ENCODE peak calls at places on chromosomes 11 and 22, in seven cellular contexts. One of them, this sample, is unnamed.

GRCh38 chr11:74330065-74330858 is 18.8 kb upstream of the P4HA3 start:
- DNase-seq in trophoblast cell: no peak
- DNase-seq in H1: no peak
- DNase-seq in neuronal stem cell: no peak
- DNase-seq in H9: no peak
- DNase-seq in IMR-90: peak
- DNase-seq in mesendoderm: no peak
- DNase-seq in this sample: peak

GRCh38 chr11:116360542-116360941 is 412.2 kb downstream of the BUD13 start:
- DNase-seq in trophoblast cell: no peak
- DNase-seq in H1: no peak
- DNase-seq in neuronal stem cell: no peak
- DNase-seq in H9: no peak
- DNase-seq in IMR-90: no peak
- DNase-seq in mesendoderm: no peak
- DNase-seq in this sample: no peak

GRCh38 chr22:37080438-37080837 is 28.9 kb downstream of the KCTD17 start:
- DNase-seq in trophoblast cell: no peak
- DNase-seq in H1: no peak
- DNase-seq in neuronal stem cell: no peak
- DNase-seq in H9: no peak
- DNase-seq in IMR-90: no peak
- DNase-seq in mesendoderm: no peak
- DNase-seq in this sample: no peak

GRCh38 chr11:44190883-44191230 is 95.4 kb downstream of the EXT2 start:
- DNase-seq in trophoblast cell: no peak
- DNase-seq in H1: no peak
- DNase-seq in neuronal stem cell: no peak
- DNase-seq in H9: peak
- DNase-seq in IMR-90: peak
- DNase-seq in mesendoderm: peak
- DNase-seq in this sample: no peak

GRCh38 chr11:46674463-46675287 is 25.7 kb downstream of the ARHGAP1 start:
- DNase-seq in trophoblast cell: peak
- DNase-seq in H1: peak
- DNase-seq in neuronal stem cell: peak
- DNase-seq in H9: peak
- DNase-seq in IMR-90: peak
- DNase-seq in mesendoderm: peak
- DNase-seq in this sample: no peak

GRCh38 chr11:113176971-113177370 is 137.4 kb upstream of the TTC12 start:
- DNase-seq in trophoblast cell: no peak
- DNase-seq in H1: no peak
- DNase-seq in neuronal stem cell: no peak
- DNase-seq in H9: no peak
- DNase-seq in IMR-90: no peak
- DNase-seq in mesendoderm: peak
- DNase-seq in this sample: peak

GRCh38 chr22:27715078-27715477 is 86.5 kb downstream of the MN1 start:
- DNase-seq in trophoblast cell: no peak
- DNase-seq in H1: no peak
- DNase-seq in neuronal stem cell: peak
- DNase-seq in H9: no peak
- DNase-seq in IMR-90: no peak
- DNase-seq in mesendoderm: no peak
- DNase-seq in this sample: no peak

GRCh38 chr22:22767876-22768602 is 119.6 kb upstream of the IGLL5 start:
- DNase-seq in trophoblast cell: no peak
- DNase-seq in H1: no peak
- DNase-seq in neuronal stem cell: no peak
- DNase-seq in H9: peak
- DNase-seq in IMR-90: no peak
- DNase-seq in mesendoderm: peak
- DNase-seq in this sample: no peak

GRCh38 chr11:93034031-93034430 is 64.6 kb downstream of the MTNR1B start:
- DNase-seq in trophoblast cell: no peak
- DNase-seq in H1: no peak
- DNase-seq in neuronal stem cell: no peak
- DNase-seq in H9: no peak
- DNase-seq in IMR-90: peak
- DNase-seq in mesendoderm: no peak
- DNase-seq in this sample: no peak

GRCh38 chr11:61815790-61816735 is 740 bp downstream of the FADS1 start:
- DNase-seq in trophoblast cell: peak
- DNase-seq in H1: no peak
- DNase-seq in neuronal stem cell: peak
- DNase-seq in H9: peak
- DNase-seq in IMR-90: peak
- DNase-seq in mesendoderm: peak
- DNase-seq in this sample: peak

GRCh38 chr11:92473736-92474135 is 249.1 kb downstream of the FAT3 start:
- DNase-seq in trophoblast cell: peak
- DNase-seq in H1: no peak
- DNase-seq in neuronal stem cell: no peak
- DNase-seq in H9: no peak
- DNase-seq in IMR-90: peak
- DNase-seq in mesendoderm: peak
- DNase-seq in this sample: no peak

GRCh38 chr11:95144313-95145235 is 54.9 kb downstream of the ENDOD1 start:
- DNase-seq in trophoblast cell: no peak
- DNase-seq in H1: no peak
- DNase-seq in neuronal stem cell: no peak
- DNase-seq in H9: no peak
- DNase-seq in IMR-90: no peak
- DNase-seq in mesendoderm: peak
- DNase-seq in this sample: peak

GRCh38 chr11:118921121-118921928 is 4.4 kb downstream of the BCL9L start:
- DNase-seq in trophoblast cell: peak
- DNase-seq in H1: no peak
- DNase-seq in neuronal stem cell: no peak
- DNase-seq in H9: peak
- DNase-seq in IMR-90: peak
- DNase-seq in mesendoderm: peak
- DNase-seq in this sample: peak

GRCh38 chr11:27296406-27296994 is 66.5 kb downstream of the CCDC34 start:
- DNase-seq in trophoblast cell: no peak
- DNase-seq in H1: no peak
- DNase-seq in neuronal stem cell: no peak
- DNase-seq in H9: no peak
- DNase-seq in IMR-90: peak
- DNase-seq in mesendoderm: peak
- DNase-seq in this sample: peak

GRCh38 chr22:19843107-19843856 is 11.4 kb downstream of the GNB1L start:
- DNase-seq in trophoblast cell: no peak
- DNase-seq in H1: no peak
- DNase-seq in neuronal stem cell: no peak
- DNase-seq in H9: no peak
- DNase-seq in IMR-90: no peak
- DNase-seq in mesendoderm: no peak
- DNase-seq in this sample: no peak

GRCh38 chr11:33448461-33449130 is 191.4 kb downstream of the HIPK3 start:
- DNase-seq in trophoblast cell: no peak
- DNase-seq in H1: no peak
- DNase-seq in neuronal stem cell: no peak
- DNase-seq in H9: no peak
- DNase-seq in IMR-90: peak
- DNase-seq in mesendoderm: no peak
- DNase-seq in this sample: no peak
- H3K23ac ChIP-seq in trophoblast cell: no peak
- H3K23ac ChIP-seq in H1: no peak
- H3K23ac ChIP-seq in neuronal stem cell: no peak
- H3K23ac ChIP-seq in H9: no peak
- H3K23ac ChIP-seq in IMR-90: no peak
- H3K23ac ChIP-seq in mesendoderm: no peak
- H3K23ac ChIP-seq in this sample: no peak

GRCh38 chr11:128400382-128401203 is 186.8 kb downstream of the ETS1 start:
- DNase-seq in trophoblast cell: no peak
- DNase-seq in H1: no peak
- DNase-seq in neuronal stem cell: no peak
- DNase-seq in H9: no peak
- DNase-seq in IMR-90: peak
- DNase-seq in mesendoderm: no peak
- DNase-seq in this sample: peak
- H3K4ac ChIP-seq in trophoblast cell: peak
- H3K4ac ChIP-seq in H1: no peak
- H3K4ac ChIP-seq in neuronal stem cell: no peak
- H3K4ac ChIP-seq in H9: no peak
- H3K4ac ChIP-seq in IMR-90: peak
- H3K4ac ChIP-seq in mesendoderm: no peak
- H3K4ac ChIP-seq in this sample: no peak

DNA sequence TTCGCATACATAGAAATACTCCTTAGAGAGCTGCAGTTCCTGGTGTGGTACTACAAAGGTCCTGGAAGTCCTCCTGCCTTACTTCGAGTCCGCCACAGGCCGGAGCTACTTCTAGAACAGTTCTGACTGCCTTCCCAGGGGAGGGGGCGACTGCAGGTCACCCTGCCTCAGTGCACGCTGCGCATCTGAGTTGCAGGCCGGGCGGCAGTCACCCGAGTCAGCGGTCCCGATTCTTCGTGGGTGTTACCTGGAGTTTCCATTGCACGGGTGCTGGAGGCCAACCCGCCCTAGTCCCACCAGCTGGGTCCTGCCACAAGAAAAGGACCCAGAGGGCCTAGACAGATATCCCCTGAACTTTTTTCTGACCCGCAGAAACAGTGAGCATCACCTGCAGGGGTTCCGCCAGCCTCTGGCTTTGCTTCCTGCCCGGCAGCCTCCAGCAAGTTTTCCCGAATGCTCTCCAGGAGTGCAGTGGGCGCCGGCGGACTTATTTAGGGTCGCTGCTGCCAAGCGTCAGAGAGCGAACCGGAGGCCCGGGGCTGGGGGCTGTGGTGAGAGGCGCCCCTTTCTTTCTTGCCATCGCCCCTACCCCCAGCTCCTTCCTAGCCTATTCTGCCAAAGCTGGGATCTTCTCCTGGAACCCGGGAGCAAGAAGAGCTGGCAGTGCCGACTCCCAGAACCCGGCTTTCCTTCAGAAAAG is 1.7 kb upstream of the CALCB start:
- DNase-seq in trophoblast cell: no peak
- DNase-seq in H1: no peak
- DNase-seq in neuronal stem cell: no peak
- DNase-seq in H9: no peak
- DNase-seq in IMR-90: no peak
- DNase-seq in mesendoderm: no peak
- DNase-seq in this sample: no peak
- H3K23ac ChIP-seq in trophoblast cell: no peak
- H3K23ac ChIP-seq in H1: no peak
- H3K23ac ChIP-seq in neuronal stem cell: no peak
- H3K23ac ChIP-seq in H9: no peak
- H3K23ac ChIP-seq in IMR-90: no peak
- H3K23ac ChIP-seq in mesendoderm: no peak
- H3K23ac ChIP-seq in this sample: no peak

DNA sequence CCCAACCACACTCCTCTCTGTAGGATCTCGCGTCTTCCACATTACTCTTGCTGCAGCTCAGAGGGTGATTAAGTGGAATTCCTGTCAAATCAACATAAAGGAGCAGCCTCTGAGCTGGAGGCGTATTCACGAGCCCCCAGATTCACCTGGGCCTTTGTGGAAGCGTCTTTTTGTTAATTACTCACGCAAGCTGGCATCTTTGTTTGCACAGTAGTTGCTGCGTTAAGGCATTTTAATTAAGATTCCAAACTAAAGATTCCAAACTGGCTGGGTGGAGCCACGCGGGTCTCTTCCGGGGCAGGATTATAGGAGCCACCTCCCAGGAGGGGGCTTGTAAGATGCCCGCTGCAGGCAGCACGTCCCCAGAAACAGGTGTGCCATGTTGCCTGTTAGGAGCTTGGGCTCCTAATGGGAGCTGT is 21.5 kb upstream of the RFPL3 start:
- DNase-seq in trophoblast cell: no peak
- DNase-seq in H1: no peak
- DNase-seq in neuronal stem cell: peak
- DNase-seq in H9: no peak
- DNase-seq in IMR-90: no peak
- DNase-seq in mesendoderm: peak
- DNase-seq in this sample: no peak
- H3K4ac ChIP-seq in trophoblast cell: no peak
- H3K4ac ChIP-seq in H1: no peak
- H3K4ac ChIP-seq in neuronal stem cell: no peak
- H3K4ac ChIP-seq in H9: no peak
- H3K4ac ChIP-seq in IMR-90: no peak
- H3K4ac ChIP-seq in mesendoderm: no peak
- H3K4ac ChIP-seq in this sample: no peak

GRCh38 chr22:33678523-33678922 is 241.8 kb downstream of the LARGE1 start:
- DNase-seq in trophoblast cell: no peak
- DNase-seq in H1: no peak
- DNase-seq in neuronal stem cell: no peak
- DNase-seq in H9: no peak
- DNase-seq in IMR-90: no peak
- DNase-seq in mesendoderm: no peak
- DNase-seq in this sample: no peak
- H3K23ac ChIP-seq in trophoblast cell: no peak
- H3K23ac ChIP-seq in H1: no peak
- H3K23ac ChIP-seq in neuronal stem cell: no peak
- H3K23ac ChIP-seq in H9: no peak
- H3K23ac ChIP-seq in IMR-90: no peak
- H3K23ac ChIP-seq in mesendoderm: no peak
- H3K23ac ChIP-seq in this sample: no peak

GRCh38 chr22:50220603-50221409 is 20.0 kb downstream of the SELENOO start:
- DNase-seq in trophoblast cell: no peak
- DNase-seq in H1: no peak
- DNase-seq in neuronal stem cell: no peak
- DNase-seq in H9: no peak
- DNase-seq in IMR-90: no peak
- DNase-seq in mesendoderm: no peak
- DNase-seq in this sample: no peak
- H3K4ac ChIP-seq in trophoblast cell: no peak
- H3K4ac ChIP-seq in H1: no peak
- H3K4ac ChIP-seq in neuronal stem cell: no peak
- H3K4ac ChIP-seq in H9: no peak
- H3K4ac ChIP-seq in IMR-90: no peak
- H3K4ac ChIP-seq in mesendoderm: no peak
- H3K4ac ChIP-seq in this sample: no peak

This sample was measured in mesenchymal stem cell.